ENCODE peak calls at places on chromosomes 13 and 19, in five cellular contexts. One of them, this sample, is unnamed.

GRCh38 chr13:106958690-106959089 is 390.8 kb upstream of the ARGLU1 start:
- DNase-seq in progenitor cell of endocrine pancreas: no peak
- DNase-seq in fibroblast of lung: no peak
- DNase-seq in naive thymus-derived CD8-positive, alpha-beta T cell: no peak
- DNase-seq in GM23248: no peak
- DNase-seq in this sample: no peak

GRCh38 chr13:80586356-80586755 is 245.4 kb upstream of the SPRY2 start:
- DNase-seq in progenitor cell of endocrine pancreas: no peak
- DNase-seq in fibroblast of lung: no peak
- DNase-seq in naive thymus-derived CD8-positive, alpha-beta T cell: no peak
- DNase-seq in GM23248: peak
- DNase-seq in this sample: no peak

GRCh38 chr19:48102870-48103751 is 7.5 kb downstream of the PLA2G4C start:
- DNase-seq in progenitor cell of endocrine pancreas: peak
- DNase-seq in fibroblast of lung: peak
- DNase-seq in naive thymus-derived CD8-positive, alpha-beta T cell: no peak
- DNase-seq in GM23248: peak
- DNase-seq in this sample: no peak

GRCh38 chr13:19955873-19956559 is 2.5 kb upstream of the ZMYM2 start:
- DNase-seq in progenitor cell of endocrine pancreas: no peak
- DNase-seq in fibroblast of lung: no peak
- DNase-seq in naive thymus-derived CD8-positive, alpha-beta T cell: no peak
- DNase-seq in GM23248: no peak
- DNase-seq in this sample: no peak

GRCh38 chr19:18156841-18157464 is 4.0 kb downstream of the PIK3R2 start:
- DNase-seq in progenitor cell of endocrine pancreas: no peak
- DNase-seq in fibroblast of lung: peak
- DNase-seq in naive thymus-derived CD8-positive, alpha-beta T cell: no peak
- DNase-seq in GM23248: peak
- DNase-seq in this sample: peak

GRCh38 chr13:110023729-110024645 is 237.6 kb upstream of the IRS2 start:
- DNase-seq in progenitor cell of endocrine pancreas: no peak
- DNase-seq in fibroblast of lung: no peak
- DNase-seq in naive thymus-derived CD8-positive, alpha-beta T cell: no peak
- DNase-seq in GM23248: no peak
- DNase-seq in this sample: no peak

GRCh38 chr19:51002542-51003311 is 1.3 kb upstream of the KLK8 start:
- DNase-seq in progenitor cell of endocrine pancreas: no peak
- DNase-seq in fibroblast of lung: no peak
- DNase-seq in naive thymus-derived CD8-positive, alpha-beta T cell: no peak
- DNase-seq in GM23248: peak
- DNase-seq in this sample: no peak

GRCh38 chr13:105363747-105364177 is 1171.7 kb downstream of the EFNB2 start:
- DNase-seq in progenitor cell of endocrine pancreas: no peak
- DNase-seq in fibroblast of lung: no peak
- DNase-seq in naive thymus-derived CD8-positive, alpha-beta T cell: no peak
- DNase-seq in GM23248: no peak
- DNase-seq in this sample: no peak

GRCh38 chr19:4713384-4713951 is 10.2 kb downstream of the DPP9 start:
- DNase-seq in progenitor cell of endocrine pancreas: no peak
- DNase-seq in fibroblast of lung: peak
- DNase-seq in naive thymus-derived CD8-positive, alpha-beta T cell: no peak
- DNase-seq in GM23248: peak
- DNase-seq in this sample: peak

GRCh38 chr19:44032001-44032610 is 6.9 kb downstream of the ZNF222 start:
- DNase-seq in progenitor cell of endocrine pancreas: no peak
- DNase-seq in fibroblast of lung: no peak
- DNase-seq in naive thymus-derived CD8-positive, alpha-beta T cell: no peak
- DNase-seq in GM23248: no peak
- DNase-seq in this sample: no peak

GRCh38 chr19:10112037-10112751 is 701 bp downstream of the P2RY11 start:
- DNase-seq in progenitor cell of endocrine pancreas: no peak
- DNase-seq in fibroblast of lung: no peak
- DNase-seq in naive thymus-derived CD8-positive, alpha-beta T cell: peak
- DNase-seq in GM23248: peak
- DNase-seq in this sample: no peak

GRCh38 chr13:59269476-59269875 is 894.3 kb downstream of the DIAPH3 start:
- DNase-seq in progenitor cell of endocrine pancreas: no peak
- DNase-seq in fibroblast of lung: peak
- DNase-seq in naive thymus-derived CD8-positive, alpha-beta T cell: no peak
- DNase-seq in GM23248: peak
- DNase-seq in this sample: peak

GRCh38 chr13:58619396-58620113 is 988.0 kb downstream of the PCDH17 start:
- DNase-seq in progenitor cell of endocrine pancreas: no peak
- DNase-seq in fibroblast of lung: peak
- DNase-seq in naive thymus-derived CD8-positive, alpha-beta T cell: no peak
- DNase-seq in GM23248: no peak
- DNase-seq in this sample: no peak

GRCh38 chr13:85254641-85255040 is 544.6 kb downstream of the SLITRK6 start:
- DNase-seq in progenitor cell of endocrine pancreas: no peak
- DNase-seq in fibroblast of lung: no peak
- DNase-seq in naive thymus-derived CD8-positive, alpha-beta T cell: no peak
- DNase-seq in GM23248: no peak
- DNase-seq in this sample: no peak

GRCh38 chr13:30927595-30927994 is 4.9 kb upstream of the TEX26 start:
- DNase-seq in progenitor cell of endocrine pancreas: no peak
- DNase-seq in fibroblast of lung: peak
- DNase-seq in naive thymus-derived CD8-positive, alpha-beta T cell: no peak
- DNase-seq in GM23248: peak
- DNase-seq in this sample: no peak

GRCh38 chr13:30690282-30691188 is 44.8 kb upstream of the ALOX5AP start:
- DNase-seq in progenitor cell of endocrine pancreas: no peak
- DNase-seq in fibroblast of lung: peak
- DNase-seq in naive thymus-derived CD8-positive, alpha-beta T cell: no peak
- DNase-seq in GM23248: peak
- DNase-seq in this sample: peak

GRCh38 chr19:37817180-37817911 is 38.0 kb upstream of the ZNF573 start:
- DNase-seq in progenitor cell of endocrine pancreas: peak
- DNase-seq in fibroblast of lung: peak
- DNase-seq in naive thymus-derived CD8-positive, alpha-beta T cell: peak
- DNase-seq in GM23248: peak
- DNase-seq in this sample: peak

GRCh38 chr13:54356849-54357248 is 1328.2 kb downstream of the OLFM4 start:
- DNase-seq in progenitor cell of endocrine pancreas: no peak
- DNase-seq in fibroblast of lung: no peak
- DNase-seq in naive thymus-derived CD8-positive, alpha-beta T cell: no peak
- DNase-seq in GM23248: no peak
- DNase-seq in this sample: no peak

GRCh38 chr13:77519808-77520207 is 15.7 kb upstream of the SCEL start:
- DNase-seq in progenitor cell of endocrine pancreas: no peak
- DNase-seq in fibroblast of lung: peak
- DNase-seq in naive thymus-derived CD8-positive, alpha-beta T cell: no peak
- DNase-seq in GM23248: peak
- DNase-seq in this sample: no peak

GRCh38 chr13:79485451-79485850 is 4.5 kb downstream of the NDFIP2 start:
- DNase-seq in progenitor cell of endocrine pancreas: no peak
- DNase-seq in fibroblast of lung: no peak
- DNase-seq in naive thymus-derived CD8-positive, alpha-beta T cell: no peak
- DNase-seq in GM23248: no peak
- DNase-seq in this sample: no peak

GRCh38 chr19:294819-295686 is 3.9 kb upstream of the PLPP2 start:
- DNase-seq in progenitor cell of endocrine pancreas: peak
- DNase-seq in fibroblast of lung: no peak
- DNase-seq in naive thymus-derived CD8-positive, alpha-beta T cell: peak
- DNase-seq in GM23248: peak
- DNase-seq in this sample: no peak

GRCh38 chr13:33312150-33312908 is 26.8 kb upstream of the STARD13 start:
- DNase-seq in progenitor cell of endocrine pancreas: no peak
- DNase-seq in fibroblast of lung: peak
- DNase-seq in naive thymus-derived CD8-positive, alpha-beta T cell: no peak
- DNase-seq in GM23248: peak
- DNase-seq in this sample: no peak

GRCh38 chr19:14479985-14480694 is 5.0 kb upstream of the PTGER1 start:
- DNase-seq in progenitor cell of endocrine pancreas: peak
- DNase-seq in fibroblast of lung: peak
- DNase-seq in naive thymus-derived CD8-positive, alpha-beta T cell: peak
- DNase-seq in GM23248: no peak
- DNase-seq in this sample: peak

GRCh38 chr19:7098096-7098495 is 28.6 kb downstream of the ZNF557 start:
- DNase-seq in progenitor cell of endocrine pancreas: no peak
- DNase-seq in fibroblast of lung: no peak
- DNase-seq in naive thymus-derived CD8-positive, alpha-beta T cell: no peak
- DNase-seq in GM23248: no peak
- DNase-seq in this sample: no peak

GRCh38 chr19:35206855-35207254 is 21.7 kb downstream of the FAM187B start:
- DNase-seq in progenitor cell of endocrine pancreas: no peak
- DNase-seq in fibroblast of lung: no peak
- DNase-seq in naive thymus-derived CD8-positive, alpha-beta T cell: no peak
- DNase-seq in GM23248: no peak
- DNase-seq in this sample: no peak

GRCh38 chr13:63389756-63390155 is 1974.1 kb upstream of the PCDH20 start:
- DNase-seq in progenitor cell of endocrine pancreas: no peak
- DNase-seq in fibroblast of lung: no peak
- DNase-seq in naive thymus-derived CD8-positive, alpha-beta T cell: no peak
- DNase-seq in GM23248: no peak
- DNase-seq in this sample: no peak

GRCh38 chr19:58059003-58059671 is at the start of gene ZNF135:
- DNase-seq in progenitor cell of endocrine pancreas: peak
- DNase-seq in fibroblast of lung: peak
- DNase-seq in naive thymus-derived CD8-positive, alpha-beta T cell: peak
- DNase-seq in GM23248: peak
- DNase-seq in this sample: peak

GRCh38 chr19:4393947-4394590 is 6.3 kb downstream of the SH3GL1 start:
- DNase-seq in progenitor cell of endocrine pancreas: no peak
- DNase-seq in fibroblast of lung: peak
- DNase-seq in naive thymus-derived CD8-positive, alpha-beta T cell: no peak
- DNase-seq in GM23248: peak
- DNase-seq in this sample: no peak

GRCh38 chr19:38740252-38740592 is 4.1 kb downstream of the CAPN12 start:
- DNase-seq in progenitor cell of endocrine pancreas: no peak
- DNase-seq in fibroblast of lung: no peak
- DNase-seq in naive thymus-derived CD8-positive, alpha-beta T cell: no peak
- DNase-seq in GM23248: no peak
- DNase-seq in this sample: no peak

GRCh38 chr19:38513762-38514167 is 80.3 kb downstream of the RYR1 start:
- DNase-seq in progenitor cell of endocrine pancreas: no peak
- DNase-seq in fibroblast of lung: no peak
- DNase-seq in naive thymus-derived CD8-positive, alpha-beta T cell: no peak
- DNase-seq in GM23248: peak
- DNase-seq in this sample: no peak

GRCh38 chr19:11581740-11582139 is 4.3 kb upstream of the ACP5 start:
- DNase-seq in progenitor cell of endocrine pancreas: no peak
- DNase-seq in fibroblast of lung: peak
- DNase-seq in naive thymus-derived CD8-positive, alpha-beta T cell: peak
- DNase-seq in GM23248: peak
- DNase-seq in this sample: no peak

GRCh38 chr19:30408734-30409301 is 36.6 kb downstream of the ZNF536 start:
- DNase-seq in progenitor cell of endocrine pancreas: no peak
- DNase-seq in fibroblast of lung: no peak
- DNase-seq in naive thymus-derived CD8-positive, alpha-beta T cell: no peak
- DNase-seq in GM23248: no peak
- DNase-seq in this sample: no peak

GRCh38 chr19:17496337-17496997 is 15.0 kb upstream of the PGLS start:
- DNase-seq in progenitor cell of endocrine pancreas: peak
- DNase-seq in fibroblast of lung: peak
- DNase-seq in naive thymus-derived CD8-positive, alpha-beta T cell: peak
- DNase-seq in GM23248: peak
- DNase-seq in this sample: peak

GRCh38 chr19:45146251-45146650 is 14.5 kb downstream of the NKPD1 start:
- DNase-seq in progenitor cell of endocrine pancreas: no peak
- DNase-seq in fibroblast of lung: no peak
- DNase-seq in naive thymus-derived CD8-positive, alpha-beta T cell: no peak
- DNase-seq in GM23248: no peak
- DNase-seq in this sample: no peak

GRCh38 chr19:1259206-1259872 is 9.8 kb upstream of the CIRBP start:
- DNase-seq in progenitor cell of endocrine pancreas: no peak
- DNase-seq in fibroblast of lung: peak
- DNase-seq in naive thymus-derived CD8-positive, alpha-beta T cell: peak
- DNase-seq in GM23248: peak
- DNase-seq in this sample: peak

GRCh38 chr13:46487748-46488147 is 65.2 kb upstream of the LRCH1 start:
- DNase-seq in progenitor cell of endocrine pancreas: no peak
- DNase-seq in fibroblast of lung: no peak
- DNase-seq in naive thymus-derived CD8-positive, alpha-beta T cell: no peak
- DNase-seq in GM23248: no peak
- DNase-seq in this sample: no peak

GRCh38 chr19:32498641-32499200 is 82.3 kb upstream of the PDCD5 start:
- DNase-seq in progenitor cell of endocrine pancreas: no peak
- DNase-seq in fibroblast of lung: peak
- DNase-seq in naive thymus-derived CD8-positive, alpha-beta T cell: no peak
- DNase-seq in GM23248: no peak
- DNase-seq in this sample: no peak

GRCh38 chr13:30186644-30187431 is 120.5 kb downstream of the KATNAL1 start:
- DNase-seq in progenitor cell of endocrine pancreas: no peak
- DNase-seq in fibroblast of lung: peak
- DNase-seq in naive thymus-derived CD8-positive, alpha-beta T cell: no peak
- DNase-seq in GM23248: no peak
- DNase-seq in this sample: no peak

GRCh38 chr19:14203258-14203657 is 2.7 kb downstream of the ADGRL1 start:
- DNase-seq in progenitor cell of endocrine pancreas: no peak
- DNase-seq in fibroblast of lung: no peak
- DNase-seq in naive thymus-derived CD8-positive, alpha-beta T cell: peak
- DNase-seq in GM23248: no peak
- DNase-seq in this sample: no peak